ENCODE peak calls at places on chromosomes 13 and 19, in seven cellular contexts. C is keratinocyte; F is HCT116; Y is stomach; R is adrenal gland; J is CD8-positive, alpha-beta memory T cell; K is RWPE2. G is an unnamed sample.

GRCh38 chr13:95643814-95644598 is 500 bp downstream of the DZIP1 start:
- DNase-seq in Y (no peak), J (no peak), K (peak; percentile 71), F (no peak), R (no peak), C (no peak), G (peak; percentile 87)

GRCh38 chr13:24458736-24459135 is 53.8 kb downstream of the PARP4 start:
- DNase-seq in Y (no peak), R (no peak), C (no peak), F (no peak), K (no peak), J (no peak), G (no peak)

GRCh38 chr13:98688373-98688772 is 64.1 kb downstream of the SLC15A1 start:
- DNase-seq in Y (no peak), F (no peak), K (no peak), R (no peak), J (no peak), C (no peak), G (no peak)

GRCh38 chr19:15584095-15584494 is 30.9 kb upstream of the CYP4F8 start:
- DNase-seq in J (no peak), F (no peak), Y (no peak), K (no peak), C (no peak), R (no peak), G (no peak)

GRCh38 chr13:113724780-113725315 is 34.2 kb upstream of the TMEM255B start:
- DNase-seq in R (peak; percentile 76), C (no peak), K (no peak), Y (peak; percentile 72), F (peak; percentile 33), J (peak; percentile 92), G (peak; percentile 93)

GRCh38 chr19:3184847-3185481 is 766 bp upstream of the NCLN start:
- DNase-seq in F (no peak), R (peak; percentile 77), C (no peak), J (peak; percentile 83), K (no peak), Y (peak; percentile 73), G (no peak)

GRCh38 chr13:76383671-76384461 is 502.3 kb downstream of the KCTD12 start:
- DNase-seq in R (no peak), Y (no peak), C (no peak), F (no peak), J (no peak), K (no peak), G (no peak)

GRCh38 chr13:27954406-27954851 is 14.7 kb downstream of the CDX2 start:
- DNase-seq in K (no peak), C (no peak), J (no peak), F (no peak), R (peak; percentile 4), Y (peak; percentile 49), G (peak; percentile 79)

GRCh38 chr19:46381346-46381745 is 32.0 kb downstream of the CCDC8 start:
- DNase-seq in K (no peak), C (no peak), R (no peak), F (no peak), Y (no peak), J (no peak), G (no peak)

GRCh38 chr19:3950871-3951861 is 18.3 kb downstream of the NMRK2 start:
- DNase-seq in J (no peak), F (no peak), Y (no peak), K (no peak), R (peak; percentile 48), C (no peak), G (peak; percentile 62)

GRCh38 chr13:61880576-61881283 is 465.1 kb upstream of the PCDH20 start:
- DNase-seq in F (peak; percentile 26), K (no peak), R (no peak), Y (peak; percentile 36), C (no peak), J (no peak), G (peak; percentile 75)

GRCh38 chr19:38617764-38618589 is at the start of gene MAP4K1:
- DNase-seq in C (no peak), R (no peak), K (no peak), J (peak; percentile 80), F (no peak), Y (peak; percentile 53), G (peak; percentile 69)

GRCh38 chr19:44050740-44051653 is 839 bp upstream of the ZNF223 start:
- DNase-seq in R (peak; percentile 10), K (no peak), J (no peak), Y (peak; percentile 28), C (no peak), F (no peak), G (no peak)

GRCh38 chr13:59906413-59907027 is 257.2 kb downstream of the DIAPH3 start:
- DNase-seq in R (no peak), C (no peak), J (no peak), F (peak; percentile 4), Y (no peak), K (no peak), G (no peak)

GRCh38 chr19:13100031-13100588 is 2.5 kb downstream of the LYL1 start:
- DNase-seq in C (no peak), F (no peak), J (peak; percentile 86), K (no peak), R (no peak), Y (no peak), G (no peak)

GRCh38 chr13:26529441-26529840 is 28.0 kb upstream of the WASF3 start:
- DNase-seq in C (no peak), R (peak; percentile 56), J (no peak), K (no peak), Y (peak; percentile 27), F (no peak), G (peak; percentile 92)

GRCh38 chr19:45117167-45117594 is 24.2 kb downstream of the PPP1R37 start:
- DNase-seq in J (no peak), R (no peak), F (no peak), Y (no peak), C (no peak), K (no peak), G (peak; percentile 68)

GRCh38 chr13:28220166-28220565 is 81.8 kb downstream of the PAN3 start:
- DNase-seq in Y (no peak), R (peak; percentile 29), C (no peak), J (no peak), F (no peak), K (no peak), G (no peak)

GRCh38 chr19:56554272-56554869 is 12.9 kb upstream of the ZNF470 start:
- DNase-seq in R (no peak), C (no peak), F (no peak), K (no peak), Y (no peak), J (no peak), G (no peak)

GRCh38 chr19:2048104-2048958 is 2.7 kb downstream of the MKNK2 start:
- DNase-seq in J (no peak), K (no peak), Y (no peak), F (no peak), R (no peak), C (no peak), G (no peak)

GRCh38 chr19:11227201-11227886 is 12.1 kb upstream of the ANGPTL8 start:
- DNase-seq in K (no peak), Y (no peak), J (no peak), R (no peak), C (no peak), F (peak; percentile 62), G (peak; percentile 96)
- H3K4me3 ChIP-seq in K (no peak overlapping the region), Y (no peak overlapping the region), J (no peak overlapping the region), R (no peak overlapping the region), C (no peak overlapping the region), F (no peak overlapping the region), G (no peak overlapping the region)

GRCh38 chr13:79512950-79513349 is 32.0 kb downstream of the NDFIP2 start:
- DNase-seq in F (no peak), Y (no peak), C (no peak), R (no peak), J (no peak), K (no peak), G (no peak)
- H3K4me1 ChIP-seq in F (no peaks in the 10 kb centered on the region), Y (no peaks in the 10 kb centered on the region), C (peaks cover 8% of the 10 kb centered on the region), R (no peaks in the 10 kb centered on the region), J (no peaks in the 10 kb centered on the region), K (no peaks in the 10 kb centered on the region), G (no peaks in the 10 kb centered on the region)

GRCh38 chr13:48586591-48587103 is 53.8 kb upstream of the RCBTB2 start:
- DNase-seq in Y (peak; percentile 54), R (peak; percentile 51), F (no peak), J (no peak), C (no peak), K (no peak), G (no peak)

GRCh38 chr13:48588120-48588519 is 55.2 kb upstream of the RCBTB2 start:
- DNase-seq in F (no peak), K (no peak), J (no peak), Y (no peak), C (no peak), R (no peak), G (no peak)

GRCh38 chr13:48583859-48584311 is 51.0 kb upstream of the RCBTB2 start:
- DNase-seq in Y (no peak), F (no peak), K (no peak), R (no peak), J (no peak), C (no peak), G (no peak)

GRCh38 chr13:48582086-48582485 is 49.2 kb upstream of the RCBTB2 start:
- DNase-seq in R (no peak), J (no peak), Y (no peak), C (no peak), F (no peak), K (no peak), G (no peak)

DNA sequence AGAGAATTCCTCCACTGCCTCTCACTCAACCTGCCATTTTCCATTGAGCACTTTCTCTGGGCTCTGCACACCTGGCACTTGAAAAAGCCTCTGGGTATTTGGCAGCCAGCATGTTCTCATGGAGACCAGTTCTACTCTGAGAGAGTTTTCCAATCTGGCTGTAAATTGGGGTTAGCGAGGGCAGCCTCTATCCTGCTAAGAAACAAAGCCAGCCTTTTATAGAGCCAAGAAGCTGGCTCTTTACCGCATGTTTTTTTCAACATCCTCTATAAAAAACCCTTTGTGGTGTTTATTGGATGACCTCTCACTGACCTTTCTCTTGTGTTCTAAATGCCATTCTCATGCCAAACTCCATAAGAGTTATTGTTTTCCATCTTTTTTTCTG is 52.6 kb upstream of the RCBTB2 start:
- DNase-seq in J (no peak), R (no peak), K (no peak), C (no peak), F (peak; percentile 12), Y (peak; percentile 58), G (no peak)
- H3K27ac ChIP-seq in J (no peak overlapping the region), R (no peak overlapping the region), K (no peak overlapping the region), C (no peak overlapping the region), F (no peak overlapping the region), Y (no peak overlapping the region), G (peak overlapping the region; percentile 48)

GRCh38 chr13:74290324-74290773 is 156.1 kb upstream of the KLF12 start:
- DNase-seq in J (peak; percentile 54), C (no peak), F (peak; percentile 73), Y (no peak), K (peak; percentile 27), R (peak; percentile 52), G (peak; percentile 73)
- H3K4me3 ChIP-seq in J (no peak overlapping the region), C (peak overlapping the region; percentile 43), F (no peak overlapping the region), Y (no peak overlapping the region), K (no peak overlapping the region), R (peak overlapping the region; percentile 21), G (no peak overlapping the region)